ENCODE peak calls at places on chromosomes 7 and 10, in six cellular contexts. K is tibial artery; P is AG09309; O is naive thymus-derived CD4-positive, alpha-beta T cell; D is MM.1S; C is GM12865. X is an unnamed sample.

GRCh38 chr10:43407148-43407575 is 1.8 kb downstream of the HNRNPF start:
- DNase-seq in C (peak), O (peak), D (peak), P (no peak), K (peak), X (peak)

GRCh38 chr10:47060356-47060755 is 149.1 kb downstream of the PTPN20 start:
- DNase-seq in K (no peak), C (no peak), D (no peak), O (no peak), P (no peak), X (no peak)

GRCh38 chr10:34031410-34031809 is 696.9 kb upstream of the NRP1 start:
- DNase-seq in O (no peak), C (no peak), D (no peak), P (peak), K (peak), X (no peak)

GRCh38 chr10:98886686-98887085 is 349.0 kb downstream of the HPSE2 start:
- DNase-seq in P (no peak), D (no peak), K (no peak), C (no peak), O (no peak), X (no peak)

GRCh38 chr7:24786941-24787340 is 29.7 kb upstream of the GSDME start:
- DNase-seq in O (no peak), P (peak), D (no peak), C (peak), K (no peak), X (no peak)

GRCh38 chr7:33996899-33997298 is 91.6 kb downstream of the BMPER start:
- DNase-seq in C (no peak), O (no peak), P (no peak), D (no peak), K (no peak), X (no peak)

GRCh38 chr7:70612811-70613210 is 519.1 kb upstream of the GALNT17 start:
- DNase-seq in C (no peak), K (no peak), D (no peak), P (no peak), O (no peak), X (peak)

GRCh38 chr10:100516847-100517246 is 2.8 kb downstream of the SEC31B start:
- DNase-seq in K (no peak), D (peak), C (no peak), O (no peak), P (no peak), X (no peak)

GRCh38 chr7:37921340-37921805 is 933 bp downstream of the EPDR1 start:
- DNase-seq in C (peak), K (peak), P (no peak), O (no peak), D (peak), X (no peak)

GRCh38 chr7:21261627-21262564 is 166.0 kb upstream of the SP4 start:
- DNase-seq in K (no peak), D (peak), P (no peak), C (peak), O (no peak), X (peak)

DNA sequence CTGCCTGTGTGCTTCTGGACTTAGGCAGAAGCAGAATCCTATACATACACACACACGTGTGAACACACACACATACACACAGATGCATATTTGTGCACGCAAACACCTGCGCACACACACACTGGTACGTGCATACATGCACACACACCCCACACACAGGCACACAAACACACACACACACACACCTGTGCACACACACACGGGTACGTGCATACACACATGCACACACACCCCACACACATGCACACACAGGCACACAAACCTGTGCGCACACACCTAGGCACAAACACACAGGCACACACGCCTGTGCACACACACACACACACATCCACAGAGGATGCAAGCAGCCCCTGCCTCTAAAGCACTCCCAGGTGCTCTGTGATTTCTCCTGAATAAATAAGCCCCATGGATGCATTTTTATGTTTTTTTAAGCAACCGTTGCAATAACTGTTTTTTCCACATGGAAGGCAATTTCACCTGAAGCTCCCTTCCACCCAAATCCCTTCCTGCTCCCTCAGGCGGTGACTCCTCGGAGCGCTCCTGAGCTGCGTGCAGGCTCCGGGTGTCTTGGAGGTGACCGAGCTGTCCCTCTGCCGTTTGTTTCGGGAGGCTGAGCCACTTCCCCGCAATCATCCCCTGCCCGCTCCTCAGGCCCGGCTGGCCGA is 41.5 kb upstream of the PDGFA start:
- DNase-seq in K (no peak), C (no peak), P (no peak), O (no peak), D (no peak), X (no peak)
- H3K4me3 ChIP-seq in K (no peak), C (no peak), P (no peak), O (no peak), D (no peak), X (no peak)

GRCh38 chr10:77789861-77790260 is 136.7 kb downstream of the DLG5 start:
- DNase-seq in K (peak), C (no peak), D (no peak), P (no peak), O (no peak), X (no peak)
- H3K4me3 ChIP-seq in K (no peak), C (no peak), D (no peak), P (no peak), O (no peak), X (no peak)

DNA sequence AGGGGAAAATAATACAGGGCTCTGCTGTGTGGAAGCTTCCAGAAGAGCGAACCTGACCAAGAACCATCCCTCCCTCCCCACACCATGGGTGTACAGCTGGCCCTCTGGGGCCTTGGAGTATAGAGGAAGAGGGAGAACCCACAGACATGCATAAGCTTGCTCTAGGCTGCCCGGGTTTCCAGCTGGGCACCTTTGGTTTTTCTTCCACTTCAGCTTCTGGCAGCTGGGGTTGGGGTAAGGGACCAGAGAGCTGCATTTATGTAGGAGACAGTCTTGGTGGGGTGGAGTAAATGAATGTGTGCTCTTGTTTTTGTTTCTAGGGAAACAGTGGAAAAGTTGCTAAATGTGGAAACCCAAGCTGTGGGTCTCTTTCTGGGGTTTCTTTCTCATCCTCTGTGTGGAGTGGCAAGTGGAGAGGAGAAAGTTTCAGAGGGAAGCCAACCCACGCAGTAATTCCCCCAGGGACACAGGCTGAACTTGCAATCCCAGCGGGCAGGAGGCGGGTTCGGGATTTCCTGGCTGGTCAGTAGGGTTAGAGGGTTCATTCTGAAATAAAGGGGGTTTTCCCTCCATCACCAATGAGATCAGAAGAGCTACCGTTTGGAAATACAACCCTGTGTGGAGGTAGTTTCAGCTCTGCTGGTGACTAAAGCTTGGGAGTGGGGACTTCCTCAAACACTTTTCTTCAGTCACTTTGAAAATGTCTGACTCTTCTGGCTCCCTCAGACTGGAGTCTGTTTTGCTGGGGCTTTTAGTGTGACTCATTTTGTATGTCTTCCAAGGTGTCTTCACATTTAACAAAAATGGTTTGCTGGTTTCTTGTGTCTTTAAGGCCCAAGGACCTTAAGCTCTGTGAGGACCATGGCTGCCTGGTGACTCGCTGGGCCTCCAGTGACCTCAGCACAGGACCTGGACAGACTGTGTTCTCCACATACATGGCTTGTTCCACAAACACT is 22.2 kb upstream of the SRGN start:
- DNase-seq in C (peak), K (peak), P (no peak), D (no peak), O (no peak), X (no peak)
- H3K4me3 ChIP-seq in C (peak), K (no peak), P (no peak), D (no peak), O (no peak), X (no peak)

GRCh38 chr10:60125928-60126327 is 219.6 kb upstream of the CCDC6 start:
- DNase-seq in O (no peak), C (no peak), K (no peak), P (no peak), D (no peak), X (peak)

GRCh38 chr10:60124536-60124935 is 218.2 kb upstream of the CCDC6 start:
- DNase-seq in P (no peak), C (no peak), D (no peak), K (no peak), O (no peak), X (no peak)

GRCh38 chr10:60122190-60122589 is 215.8 kb upstream of the CCDC6 start:
- DNase-seq in O (no peak), P (no peak), K (no peak), D (no peak), C (no peak), X (no peak)

GRCh38 chr10:60123172-60123571 is 216.8 kb upstream of the CCDC6 start:
- DNase-seq in D (no peak), C (no peak), K (no peak), O (no peak), P (peak), X (no peak)

DNA sequence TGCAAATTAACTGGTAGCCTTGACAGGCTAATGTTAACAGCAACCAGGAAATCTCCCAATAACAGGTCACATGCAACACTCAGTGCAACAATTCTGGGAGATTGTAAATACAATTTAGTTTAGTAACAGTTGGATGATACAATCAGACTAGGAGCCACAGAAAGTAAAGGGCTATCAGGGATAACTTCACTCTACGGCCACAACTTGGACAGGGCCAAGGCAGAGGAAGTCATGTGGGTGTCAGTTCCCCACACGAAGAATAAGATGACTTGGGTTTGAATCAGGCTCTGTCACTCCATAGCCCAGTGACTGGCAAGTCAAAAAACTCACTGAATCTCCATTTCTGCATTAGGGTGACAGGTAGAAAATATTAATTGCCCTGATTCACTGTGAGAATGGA is 217.3 kb upstream of the CCDC6 start:
- DNase-seq in K (no peak), O (no peak), P (no peak), D (no peak), C (no peak), X (no peak)
- H3K4me3 ChIP-seq in K (no peak), O (no peak), P (no peak), D (no peak), C (no peak), X (no peak)

DNA sequence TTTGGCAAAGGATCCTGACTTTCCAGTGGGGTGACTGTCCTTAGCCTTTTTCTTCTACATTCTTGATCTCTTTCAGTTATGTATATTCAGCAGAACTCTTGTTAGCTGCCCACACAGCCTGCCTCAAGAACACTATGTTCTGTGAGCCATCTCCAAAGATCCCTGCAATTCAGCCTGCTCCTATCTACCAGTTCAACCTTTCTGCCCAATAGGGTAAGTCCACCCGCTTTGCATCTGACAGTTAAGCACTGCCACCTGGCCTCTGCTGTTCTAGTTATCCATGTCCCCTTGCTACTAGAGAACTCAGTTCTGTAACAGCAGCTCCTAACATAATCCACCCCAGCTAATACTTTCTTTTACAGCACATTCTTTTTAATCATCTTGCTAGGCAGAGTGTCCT is 13.5 kb downstream of the OR9A2 start:
- DNase-seq in P (no peak), C (no peak), D (no peak), K (no peak), O (no peak), X (peak)
- H3K4me3 ChIP-seq in P (no peak), C (no peak), D (no peak), K (no peak), O (no peak), X (peak)

X was measured in Karpas-422.